ENCODE peak calls at places on chromosomes 12 and 14, in four cellular contexts. B, V, L and Y are unnamed samples.

GRCh38 chr12:15346488-15346887 is 24.2 kb downstream of the PTPRO start:
- DNase-seq in V (no peak), B (no peak), L (no peak), Y (no peak)

GRCh38 chr12:118213452-118213851 is 77.5 kb downstream of the PEBP1 start:
- DNase-seq in V (no peak), B (no peak), L (no peak), Y (no peak)

GRCh38 chr12:608413-608812 is 54.8 kb downstream of the NINJ2 start:
- DNase-seq in L (no peak), B (no peak), V (no peak), Y (no peak)

GRCh38 chr12:97939141-97939540 is 476.5 kb downstream of the RMST start:
- DNase-seq in B (no peak), V (no peak), L (no peak), Y (no peak)

GRCh38 chr14:55329999-55330710 is 58.9 kb downstream of the FBXO34 start:
- DNase-seq in L (no peak), B (peak), V (no peak), Y (no peak)

GRCh38 chr12:108394196-108394595 is 55.1 kb upstream of the CMKLR1 start:
- DNase-seq in B (peak), V (no peak), L (no peak), Y (no peak)

GRCh38 chr14:64788706-64789105 is 84.5 kb downstream of the PLEKHG3 start:
- DNase-seq in B (peak), L (no peak), V (no peak), Y (no peak)

GRCh38 chr12:112241176-112241575 is 115.8 kb downstream of the TRAFD1 start:
- DNase-seq in B (no peak), V (no peak), L (no peak), Y (no peak)

GRCh38 chr12:52190860-52191729 is 719 bp downstream of the KRT80 start:
- DNase-seq in V (no peak), L (no peak), B (peak), Y (no peak)

GRCh38 chr12:103829092-103829491 is 11.9 kb downstream of the NT5DC3 start:
- DNase-seq in B (peak), L (no peak), V (no peak), Y (no peak)

GRCh38 chr14:88380405-88380804 is 5.1 kb upstream of the SPATA7 start:
- DNase-seq in B (peak), L (no peak), V (no peak), Y (no peak)

GRCh38 chr14:77245820-77246219 is 25.2 kb downstream of the NGB start:
- DNase-seq in V (no peak), B (no peak), L (no peak), Y (no peak)

GRCh38 chr14:68756071-68756481 is 36.8 kb downstream of the ZFP36L1 start:
- DNase-seq in L (no peak), B (peak), V (no peak), Y (no peak)

GRCh38 chr14:69535230-69535848 is 39.3 kb downstream of the CCDC177 start:
- DNase-seq in L (no peak), V (no peak), B (peak), Y (no peak)

GRCh38 chr12:9039397-9039977 is 50.1 kb downstream of the KLRG1 start:
- DNase-seq in V (peak), L (no peak), B (peak), Y (peak)

GRCh38 chr12:123998344-123998941 is 25.4 kb downstream of the ZNF664 start:
- DNase-seq in V (no peak), B (no peak), L (no peak), Y (no peak)

GRCh38 chr12:54068423-54069070 is 14.9 kb downstream of the HOXC4 start:
- DNase-seq in V (no peak), L (no peak), B (peak), Y (no peak)

GRCh38 chr14:85883971-85884370 is 354.0 kb downstream of the FLRT2 start:
- DNase-seq in B (no peak), V (no peak), L (no peak), Y (no peak)

GRCh38 chr14:65940056-65940735 is 527.7 kb downstream of the FUT8 start:
- DNase-seq in V (no peak), L (no peak), B (peak), Y (no peak)

GRCh38 chr14:78697341-78697740 is 527.2 kb downstream of the NRXN3 start:
- DNase-seq in B (peak), L (no peak), V (no peak), Y (no peak)

GRCh38 chr14:104676694-104677505 is 12.5 kb upstream of the INF2 start:
- DNase-seq in B (no peak), L (no peak), V (no peak), Y (no peak)

GRCh38 chr12:6211421-6211869 is 11.2 kb downstream of the CD9 start:
- DNase-seq in L (no peak), V (no peak), B (peak), Y (no peak)

GRCh38 chr12:28189774-28190320 is 409 bp upstream of the CCDC91 start:
- DNase-seq in V (no peak), L (no peak), B (no peak), Y (no peak)

GRCh38 chr12:13347241-13348043 is 150.9 kb downstream of the EMP1 start:
- DNase-seq in B (peak), V (no peak), L (no peak), Y (no peak)

GRCh38 chr12:65962921-65963883 is 138.9 kb downstream of the HMGA2 start:
- DNase-seq in V (no peak), L (no peak), B (no peak), Y (no peak)

GRCh38 chr12:131672941-131673330 is 38.0 kb upstream of the SFSWAP start:
- DNase-seq in V (no peak), L (no peak), B (no peak), Y (no peak)

GRCh38 chr14:92946847-92947545 is 24.0 kb downstream of the CHGA start:
- DNase-seq in L (no peak), B (no peak), V (no peak), Y (no peak)

GRCh38 chr14:73143003-73143402 is 6.7 kb downstream of the PSEN1 start:
- DNase-seq in V (no peak), B (no peak), L (no peak), Y (no peak)

DNA sequence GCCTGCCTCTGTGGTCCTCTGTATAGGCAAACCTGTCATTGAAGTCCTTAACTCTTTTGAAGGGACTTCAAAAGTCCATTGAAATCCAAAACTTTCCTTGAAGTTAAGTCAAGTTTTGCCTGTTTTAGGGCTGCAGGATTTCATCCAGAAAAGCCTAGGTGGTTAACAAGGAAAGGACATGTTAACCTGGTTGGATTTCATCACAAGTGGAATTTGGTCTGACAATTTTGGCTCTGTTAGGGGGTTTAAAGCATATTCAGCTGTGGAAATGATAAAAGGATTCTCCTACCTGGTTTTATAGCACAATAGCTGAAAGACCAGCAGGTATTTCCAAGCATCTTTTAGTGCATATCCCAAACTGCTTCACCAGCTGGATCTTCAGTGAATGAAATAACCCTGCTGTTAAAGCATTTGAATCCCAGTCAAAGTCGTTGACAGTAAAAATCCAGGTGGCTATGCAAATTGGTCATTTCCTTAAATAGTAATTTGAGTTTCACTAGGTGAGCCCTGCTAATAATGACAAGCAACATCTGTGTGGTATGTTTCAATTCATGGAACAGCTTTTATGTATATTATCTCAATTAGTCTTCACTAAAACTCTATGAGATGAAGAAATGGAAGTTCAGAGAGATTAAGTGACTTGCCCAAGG is 400.5 kb downstream of the ETNK1 start:
- DNase-seq in L (no peak), V (no peak), B (no peak), Y (no peak)
- H3K4me3 ChIP-seq in L (no peak), V (no peak), B (no peak), Y (no peak)

DNA sequence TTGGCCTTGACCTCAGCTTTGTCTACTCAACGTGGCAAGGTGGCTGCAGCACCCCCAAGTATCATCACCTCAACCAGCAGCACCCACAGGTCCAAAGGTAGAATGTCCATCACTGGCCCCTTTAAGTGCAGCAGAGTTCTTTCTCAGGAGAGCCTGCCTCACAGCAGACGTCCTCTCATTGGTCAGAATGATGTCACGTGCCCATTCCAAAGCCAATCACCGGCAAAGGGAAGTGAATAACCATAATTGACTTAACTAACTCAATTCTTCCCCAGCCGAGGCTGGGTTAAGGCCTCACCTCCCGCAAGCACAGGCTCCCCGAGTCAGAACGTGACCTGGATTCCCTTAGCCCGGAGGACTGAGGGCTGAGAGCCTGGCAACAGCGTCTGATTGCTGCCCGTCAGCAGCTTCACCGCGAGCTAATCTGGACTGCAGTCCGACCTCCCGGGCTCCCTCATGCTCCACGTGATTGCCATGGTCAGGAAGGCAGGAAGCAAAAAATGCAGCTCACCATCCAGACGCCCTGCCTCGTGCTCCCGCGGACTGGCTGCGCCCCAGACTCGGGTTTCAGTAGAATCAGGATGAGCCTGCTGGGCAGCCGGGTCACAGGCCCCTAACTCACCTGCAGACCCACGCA is 92.1 kb upstream of the FZD10 start:
- DNase-seq in B (no peak), L (no peak), V (no peak), Y (no peak)
- H3K4me3 ChIP-seq in B (no peak), L (no peak), V (no peak), Y (no peak)

GRCh38 chr14:101563352-101563653 is 2.0 kb downstream of the DIO3 start:
- DNase-seq in V (no peak), L (no peak), B (no peak), Y (no peak)

GRCh38 chr14:101564444-101564776 is 3.1 kb downstream of the DIO3 start:
- DNase-seq in L (no peak), V (no peak), B (no peak), Y (no peak)

GRCh38 chr14:101564819-101565698 is 3.8 kb downstream of the DIO3 start:
- DNase-seq in L (no peak), B (no peak), V (no peak), Y (no peak)

GRCh38 chr14:101562659-101563351 is 1.5 kb downstream of the DIO3 start:
- DNase-seq in V (no peak), B (no peak), L (no peak), Y (no peak)

GRCh38 chr14:101563654-101564443 is 2.6 kb downstream of the DIO3 start:
- DNase-seq in B (no peak), L (no peak), V (no peak), Y (no peak)
- H3K4me3 ChIP-seq in B (no peak), L (no peak), V (no peak), Y (no peak)

GRCh38 chr12:7373226-7373625 is 69.4 kb downstream of the ACSM4 start:
- DNase-seq in V (no peak), B (peak), L (no peak), Y (no peak)
- H3K4me3 ChIP-seq in V (no peak), B (no peak), L (no peak), Y (no peak)